ENCODE peak calls at places on chromosome 16, in eight cellular contexts. One of them, this sample, is unnamed.
A peak's percentile ranks its signal among the peaks of the same experiment; 100 is the strongest.

GRCh38 chr16:88951989-88952388 is 25.0 kb downstream of the CBFA2T3 start:
- DNase-seq in sigmoid colon: no peak
- DNase-seq in stomach: no peak
- DNase-seq in endothelial cell of umbilical vein: no peak
- DNase-seq in breast epithelium: no peak
- DNase-seq in transverse colon: no peak
- DNase-seq in H1: no peak
- DNase-seq in prostate gland: no peak
- DNase-seq in this sample: no peak

GRCh38 chr16:78706637-78707036 is 607.2 kb downstream of the WWOX start:
- DNase-seq in H1: no peak
- DNase-seq in endothelial cell of umbilical vein: no peak
- DNase-seq in prostate gland: no peak
- DNase-seq in sigmoid colon: no peak
- DNase-seq in breast epithelium: no peak
- DNase-seq in transverse colon: no peak
- DNase-seq in stomach: no peak
- DNase-seq in this sample: no peak

GRCh38 chr16:78727536-78727935 is 628.1 kb downstream of the WWOX start:
- DNase-seq in H1: no peak
- DNase-seq in sigmoid colon: no peak
- DNase-seq in stomach: no peak
- DNase-seq in transverse colon: no peak
- DNase-seq in endothelial cell of umbilical vein: no peak
- DNase-seq in prostate gland: no peak
- DNase-seq in breast epithelium: no peak
- DNase-seq in this sample: no peak

GRCh38 chr16:88783391-88784073 is 1.5 kb downstream of the PIEZO1 start:
- DNase-seq in stomach: peak; percentile 54
- DNase-seq in transverse colon: no peak
- DNase-seq in endothelial cell of umbilical vein: peak; percentile 83
- DNase-seq in H1: no peak
- DNase-seq in breast epithelium: no peak
- DNase-seq in prostate gland: peak; percentile 65
- DNase-seq in sigmoid colon: peak; percentile 83
- DNase-seq in this sample: no peak

GRCh38 chr16:72198021-72198420 is 26.1 kb upstream of the PMFBP1 start:
- DNase-seq in H1: no peak
- DNase-seq in prostate gland: no peak
- DNase-seq in sigmoid colon: peak; percentile 84
- DNase-seq in stomach: no peak
- DNase-seq in transverse colon: no peak
- DNase-seq in endothelial cell of umbilical vein: peak; percentile 59
- DNase-seq in breast epithelium: no peak
- DNase-seq in this sample: no peak

GRCh38 chr16:8620535-8620934 is 963 bp upstream of the METTL22 start:
- DNase-seq in prostate gland: no peak
- DNase-seq in endothelial cell of umbilical vein: no peak
- DNase-seq in stomach: no peak
- DNase-seq in H1: no peak
- DNase-seq in breast epithelium: no peak
- DNase-seq in transverse colon: no peak
- DNase-seq in sigmoid colon: no peak
- DNase-seq in this sample: no peak

GRCh38 chr16:74455619-74456289 is 34.5 kb upstream of the CLEC18B start:
- DNase-seq in prostate gland: no peak
- DNase-seq in H1: no peak
- DNase-seq in breast epithelium: no peak
- DNase-seq in transverse colon: no peak
- DNase-seq in endothelial cell of umbilical vein: peak; percentile 48
- DNase-seq in sigmoid colon: no peak
- DNase-seq in stomach: no peak
- DNase-seq in this sample: no peak

GRCh38 chr16:70520612-70521297 is 2.6 kb downstream of the COG4 start:
- DNase-seq in H1: no peak
- DNase-seq in stomach: no peak
- DNase-seq in breast epithelium: no peak
- DNase-seq in transverse colon: no peak
- DNase-seq in prostate gland: no peak
- DNase-seq in endothelial cell of umbilical vein: no peak
- DNase-seq in sigmoid colon: no peak
- DNase-seq in this sample: peak; percentile 28

GRCh38 chr16:72945081-72945480 is 102.8 kb downstream of the ZFHX3 start:
- DNase-seq in H1: no peak
- DNase-seq in stomach: no peak
- DNase-seq in prostate gland: no peak
- DNase-seq in sigmoid colon: peak; percentile 30
- DNase-seq in breast epithelium: no peak
- DNase-seq in endothelial cell of umbilical vein: no peak
- DNase-seq in transverse colon: no peak
- DNase-seq in this sample: no peak

GRCh38 chr16:77913738-77914263 is 108.5 kb upstream of the CLEC3A start:
- DNase-seq in H1: no peak
- DNase-seq in breast epithelium: no peak
- DNase-seq in stomach: no peak
- DNase-seq in transverse colon: no peak
- DNase-seq in endothelial cell of umbilical vein: no peak
- DNase-seq in sigmoid colon: no peak
- DNase-seq in prostate gland: no peak
- DNase-seq in this sample: no peak

GRCh38 chr16:69190598-69190997 is 3.6 kb downstream of the SNTB2 start:
- DNase-seq in prostate gland: no peak
- DNase-seq in endothelial cell of umbilical vein: no peak
- DNase-seq in sigmoid colon: no peak
- DNase-seq in transverse colon: no peak
- DNase-seq in breast epithelium: no peak
- DNase-seq in H1: no peak
- DNase-seq in stomach: no peak
- DNase-seq in this sample: no peak

GRCh38 chr16:71927383-71927782 is 32.1 kb downstream of the IST1 start:
- DNase-seq in endothelial cell of umbilical vein: peak; percentile 90
- DNase-seq in breast epithelium: peak; percentile 86
- DNase-seq in H1: no peak
- DNase-seq in sigmoid colon: peak; percentile 86
- DNase-seq in prostate gland: peak; percentile 42
- DNase-seq in transverse colon: peak; percentile 81
- DNase-seq in stomach: peak; percentile 44
- DNase-seq in this sample: no peak

GRCh38 chr16:67666032-67666537 is 465 bp downstream of the ENKD1 start:
- DNase-seq in H1: peak; percentile 80
- DNase-seq in stomach: no peak
- DNase-seq in endothelial cell of umbilical vein: peak; percentile 30
- DNase-seq in sigmoid colon: peak; percentile 78
- DNase-seq in prostate gland: no peak
- DNase-seq in transverse colon: peak; percentile 46
- DNase-seq in breast epithelium: no peak
- DNase-seq in this sample: no peak

GRCh38 chr16:9092963-9093477 is 1.6 kb downstream of the HAPSTR1 start:
- DNase-seq in sigmoid colon: peak; percentile 70
- DNase-seq in prostate gland: peak; percentile 14
- DNase-seq in transverse colon: peak; percentile 42
- DNase-seq in H1: peak; percentile 51
- DNase-seq in breast epithelium: no peak
- DNase-seq in endothelial cell of umbilical vein: peak; percentile 30
- DNase-seq in stomach: peak; percentile 55
- DNase-seq in this sample: no peak

GRCh38 chr16:19860146-19861030 is 24.3 kb downstream of the GPRC5B start:
- DNase-seq in transverse colon: no peak
- DNase-seq in prostate gland: peak; percentile 44
- DNase-seq in stomach: no peak
- DNase-seq in breast epithelium: no peak
- DNase-seq in H1: no peak
- DNase-seq in endothelial cell of umbilical vein: no peak
- DNase-seq in sigmoid colon: peak; percentile 19
- DNase-seq in this sample: no peak

GRCh38 chr16:17018715-17019014 is 452.1 kb downstream of the XYLT1 start:
- DNase-seq in prostate gland: no peak
- DNase-seq in breast epithelium: no peak
- DNase-seq in endothelial cell of umbilical vein: no peak
- DNase-seq in H1: no peak
- DNase-seq in sigmoid colon: no peak
- DNase-seq in stomach: no peak
- DNase-seq in transverse colon: no peak
- DNase-seq in this sample: no peak

GRCh38 chr16:29665294-29666077 is 2.4 kb downstream of the SPN start:
- DNase-seq in sigmoid colon: no peak
- DNase-seq in endothelial cell of umbilical vein: no peak
- DNase-seq in breast epithelium: no peak
- DNase-seq in stomach: no peak
- DNase-seq in prostate gland: no peak
- DNase-seq in H1: no peak
- DNase-seq in transverse colon: no peak
- DNase-seq in this sample: no peak

GRCh38 chr16:89519881-89520280 is 11.7 kb downstream of the SPG7 start:
- DNase-seq in sigmoid colon: no peak
- DNase-seq in prostate gland: no peak
- DNase-seq in endothelial cell of umbilical vein: no peak
- DNase-seq in transverse colon: no peak
- DNase-seq in breast epithelium: no peak
- DNase-seq in H1: no peak
- DNase-seq in stomach: no peak
- DNase-seq in this sample: no peak

GRCh38 chr16:49502136-49502881 is 128.7 kb downstream of the C16orf78 start:
- DNase-seq in transverse colon: no peak
- DNase-seq in sigmoid colon: no peak
- DNase-seq in breast epithelium: no peak
- DNase-seq in H1: no peak
- DNase-seq in endothelial cell of umbilical vein: no peak
- DNase-seq in stomach: no peak
- DNase-seq in prostate gland: no peak
- DNase-seq in this sample: no peak

GRCh38 chr16:89308391-89309333 is 91.2 kb downstream of the ZNF778 start:
- DNase-seq in stomach: no peak
- DNase-seq in endothelial cell of umbilical vein: no peak
- DNase-seq in sigmoid colon: no peak
- DNase-seq in transverse colon: no peak
- DNase-seq in prostate gland: no peak
- DNase-seq in breast epithelium: no peak
- DNase-seq in H1: peak; percentile 90
- DNase-seq in this sample: peak; percentile 65

GRCh38 chr16:66603537-66604375 is 748 bp upstream of the CMTM3 start:
- DNase-seq in sigmoid colon: peak; percentile 86
- DNase-seq in stomach: peak; percentile 37
- DNase-seq in breast epithelium: peak; percentile 50
- DNase-seq in prostate gland: peak; percentile 42
- DNase-seq in transverse colon: peak; percentile 59
- DNase-seq in endothelial cell of umbilical vein: peak; percentile 61
- DNase-seq in H1: peak; percentile 80
- DNase-seq in this sample: peak; percentile 47

GRCh38 chr16:78485188-78485898 is 385.9 kb downstream of the WWOX start:
- DNase-seq in stomach: no peak
- DNase-seq in prostate gland: no peak
- DNase-seq in transverse colon: no peak
- DNase-seq in breast epithelium: no peak
- DNase-seq in endothelial cell of umbilical vein: no peak
- DNase-seq in sigmoid colon: no peak
- DNase-seq in H1: no peak
- DNase-seq in this sample: no peak

GRCh38 chr16:58732545-58733247 is 1.4 kb downstream of the GOT2 start:
- DNase-seq in stomach: no peak
- DNase-seq in sigmoid colon: no peak
- DNase-seq in transverse colon: no peak
- DNase-seq in prostate gland: no peak
- DNase-seq in endothelial cell of umbilical vein: peak; percentile 31
- DNase-seq in breast epithelium: no peak
- DNase-seq in H1: no peak
- DNase-seq in this sample: no peak

GRCh38 chr16:88299751-88300462 is 82.9 kb upstream of the ZNF469 start:
- DNase-seq in transverse colon: no peak
- DNase-seq in endothelial cell of umbilical vein: no peak
- DNase-seq in breast epithelium: no peak
- DNase-seq in H1: no peak
- DNase-seq in sigmoid colon: no peak
- DNase-seq in stomach: no peak
- DNase-seq in prostate gland: no peak
- DNase-seq in this sample: no peak

GRCh38 chr16:68074850-68075249 is 10.3 kb upstream of the NFATC3 start:
- DNase-seq in sigmoid colon: no peak
- DNase-seq in prostate gland: no peak
- DNase-seq in endothelial cell of umbilical vein: no peak
- DNase-seq in H1: no peak
- DNase-seq in breast epithelium: no peak
- DNase-seq in stomach: peak; percentile 53
- DNase-seq in transverse colon: peak; percentile 68
- DNase-seq in this sample: peak; percentile 62

GRCh38 chr16:30747799-30748633 is at the start of gene PHKG2:
- DNase-seq in breast epithelium: peak; percentile 100
- DNase-seq in prostate gland: peak; percentile 100
- DNase-seq in transverse colon: peak; percentile 99
- DNase-seq in H1: peak; percentile 96
- DNase-seq in stomach: peak; percentile 100
- DNase-seq in endothelial cell of umbilical vein: peak; percentile 99
- DNase-seq in sigmoid colon: peak; percentile 100
- DNase-seq in this sample: peak; percentile 98
- TF ChIP-seq POLR2A in breast epithelium: peak; percentile 45
- TF ChIP-seq POLR2A in prostate gland: peak; percentile 67
- TF ChIP-seq POLR2A in transverse colon: peak; percentile 87
- TF ChIP-seq POLR2A in H1: peak; percentile 92
- TF ChIP-seq POLR2A in stomach: no peak
- TF ChIP-seq POLR2A in endothelial cell of umbilical vein: peak; percentile 92
- TF ChIP-seq POLR2A in sigmoid colon: peak; percentile 21
- TF ChIP-seq POLR2A in this sample: peak; percentile 94

GRCh38 chr16:57544129-57544653 is 1.7 kb downstream of the ADGRG5 start:
- DNase-seq in sigmoid colon: no peak
- DNase-seq in stomach: no peak
- DNase-seq in prostate gland: no peak
- DNase-seq in transverse colon: peak; percentile 57
- DNase-seq in H1: peak; percentile 31
- DNase-seq in endothelial cell of umbilical vein: no peak
- DNase-seq in breast epithelium: peak; percentile 16
- DNase-seq in this sample: no peak
- TF ChIP-seq POLR2AphosphoS5 in sigmoid colon: no peak
- TF ChIP-seq POLR2AphosphoS5 in stomach: no peak
- TF ChIP-seq POLR2AphosphoS5 in prostate gland: no peak
- TF ChIP-seq POLR2AphosphoS5 in transverse colon: no peak
- TF ChIP-seq POLR2AphosphoS5 in H1: no peak
- TF ChIP-seq POLR2AphosphoS5 in endothelial cell of umbilical vein: no peak
- TF ChIP-seq POLR2AphosphoS5 in breast epithelium: no peak
- TF ChIP-seq POLR2AphosphoS5 in this sample: peak; percentile 98

GRCh38 chr16:54286330-54287017 is at the start of gene IRX3:
- DNase-seq in prostate gland: peak; percentile 95
- DNase-seq in sigmoid colon: no peak
- DNase-seq in H1: peak; percentile 84
- DNase-seq in stomach: peak; percentile 88
- DNase-seq in breast epithelium: peak; percentile 95
- DNase-seq in endothelial cell of umbilical vein: peak; percentile 22
- DNase-seq in transverse colon: peak; percentile 13
- DNase-seq in this sample: no peak
- TF ChIP-seq POLR2A in prostate gland: peak; percentile 54
- TF ChIP-seq POLR2A in sigmoid colon: no peak
- TF ChIP-seq POLR2A in H1: no peak
- TF ChIP-seq POLR2A in stomach: peak; percentile 23
- TF ChIP-seq POLR2A in breast epithelium: peak; percentile 74
- TF ChIP-seq POLR2A in endothelial cell of umbilical vein: no peak
- TF ChIP-seq POLR2A in transverse colon: no peak
- TF ChIP-seq POLR2A in this sample: no peak

DNA sequence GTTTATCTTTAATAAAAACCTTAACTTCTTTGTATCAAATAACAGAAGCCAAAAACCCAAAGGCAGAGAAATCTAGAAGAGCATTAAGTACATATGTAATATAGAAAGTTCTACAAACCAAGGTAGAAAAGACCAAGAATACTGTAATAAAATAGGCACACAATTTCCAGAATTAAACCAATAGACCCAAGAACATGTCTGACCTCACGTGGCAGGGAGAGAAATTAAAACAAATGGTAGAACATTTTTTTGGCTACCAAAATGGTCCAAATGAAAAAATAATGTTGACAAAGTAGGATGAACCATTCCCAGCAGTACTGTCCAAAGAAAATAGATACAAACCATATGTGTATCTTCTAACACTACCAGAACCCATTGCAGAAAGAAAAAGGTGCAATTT is 183.5 kb downstream of the CPPED1 start:
- DNase-seq in prostate gland: no peak
- DNase-seq in transverse colon: no peak
- DNase-seq in breast epithelium: no peak
- DNase-seq in endothelial cell of umbilical vein: no peak
- DNase-seq in sigmoid colon: no peak
- DNase-seq in H1: no peak
- DNase-seq in stomach: no peak
- DNase-seq in this sample: no peak
- TF ChIP-seq POLR2AphosphoS5 in prostate gland: no peak
- TF ChIP-seq POLR2AphosphoS5 in transverse colon: no peak
- TF ChIP-seq POLR2AphosphoS5 in breast epithelium: no peak
- TF ChIP-seq POLR2AphosphoS5 in endothelial cell of umbilical vein: no peak
- TF ChIP-seq POLR2AphosphoS5 in sigmoid colon: no peak
- TF ChIP-seq POLR2AphosphoS5 in H1: no peak
- TF ChIP-seq POLR2AphosphoS5 in stomach: no peak
- TF ChIP-seq POLR2AphosphoS5 in this sample: no peak